ENCODE peak calls at places on chromosomes 7 and 10, in eight cellular contexts. Q, Y, V, O, H, B, E and S are unnamed samples.

GRCh38 chr7:15685358-15686181 is 913 bp downstream of the MEOX2 start:
- DNase-seq in Q (peak), Y (peak), V (peak), O (peak), H (no peak), B (no peak), E (no peak), S (no peak)

GRCh38 chr7:127107601-127108007 is 145.1 kb downstream of the GRM8 start:
- DNase-seq in Q (no peak), Y (no peak), V (peak), O (peak), H (no peak), B (peak), E (no peak), S (no peak)

GRCh38 chr7:76353744-76354143 is 5.0 kb downstream of the YWHAG start:
- DNase-seq in Q (no peak), Y (no peak), V (no peak), O (no peak), H (no peak), B (no peak), E (no peak), S (no peak)

GRCh38 chr7:155521743-155522398 is 24.5 kb downstream of the CNPY1 start:
- DNase-seq in Q (no peak), Y (no peak), V (no peak), O (no peak), H (no peak), B (no peak), E (no peak), S (no peak)

GRCh38 chr10:44180321-44181154 is 204.4 kb downstream of the CXCL12 start:
- DNase-seq in Q (peak), Y (no peak), V (no peak), O (peak), H (no peak), B (no peak), E (no peak), S (no peak)

GRCh38 chr7:42831051-42831952 is 80.6 kb downstream of the C7orf25 start:
- DNase-seq in Q (no peak), Y (no peak), V (peak), O (peak), H (no peak), B (peak), E (peak), S (peak)

GRCh38 chr7:142873871-142874270 is 11.7 kb downstream of the TRPV6 start:
- DNase-seq in Q (no peak), Y (peak), V (no peak), O (no peak), H (no peak), B (no peak), E (no peak), S (no peak)

GRCh38 chr10:12835709-12836108 is 165.8 kb downstream of the CCDC3 start:
- DNase-seq in Q (no peak), Y (no peak), V (no peak), O (peak), H (peak), B (no peak), E (no peak), S (no peak)

GRCh38 chr10:34384363-34384762 is 430.7 kb downstream of the PARD3 start:
- DNase-seq in Q (no peak), Y (no peak), V (no peak), O (no peak), H (no peak), B (no peak), E (no peak), S (no peak)

GRCh38 chr7:135877799-135878198 is 99.4 kb downstream of the MTPN start:
- DNase-seq in Q (no peak), Y (no peak), V (no peak), O (peak), H (no peak), B (no peak), E (no peak), S (peak)

GRCh38 chr7:137418841-137419240 is 75.3 kb upstream of the PTN start:
- DNase-seq in Q (no peak), Y (no peak), V (no peak), O (no peak), H (no peak), B (no peak), E (no peak), S (no peak)

GRCh38 chr7:22578048-22578770 is 78.2 kb upstream of the STEAP1B start:
- DNase-seq in Q (no peak), Y (no peak), V (no peak), O (peak), H (no peak), B (no peak), E (no peak), S (no peak)

GRCh38 chr10:6649903-6650302 is 69.8 kb upstream of the PRKCQ start:
- DNase-seq in Q (no peak), Y (no peak), V (no peak), O (no peak), H (no peak), B (no peak), E (no peak), S (no peak)

GRCh38 chr10:86836044-86836443 is 79.6 kb downstream of the BMPR1A start:
- DNase-seq in Q (no peak), Y (no peak), V (no peak), O (no peak), H (no peak), B (no peak), E (no peak), S (no peak)

GRCh38 chr7:84647797-84648762 is 453.5 kb upstream of the SEMA3A start:
- DNase-seq in Q (no peak), Y (no peak), V (no peak), O (peak), H (no peak), B (no peak), E (no peak), S (no peak)

GRCh38 chr7:50869108-50869716 is 86.5 kb upstream of the GRB10 start:
- DNase-seq in Q (no peak), Y (no peak), V (no peak), O (peak), H (no peak), B (no peak), E (no peak), S (peak)

GRCh38 chr10:24197319-24197718 is 11.6 kb upstream of the KIAA1217 start:
- DNase-seq in Q (no peak), Y (no peak), V (no peak), O (no peak), H (no peak), B (no peak), E (no peak), S (no peak)

GRCh38 chr7:24870766-24871165 is 109.2 kb downstream of the OSBPL3 start:
- DNase-seq in Q (no peak), Y (no peak), V (no peak), O (no peak), H (no peak), B (no peak), E (no peak), S (no peak)

GRCh38 chr7:156816943-156817572 is 75.9 kb downstream of the LMBR1 start:
- DNase-seq in Q (no peak), Y (no peak), V (no peak), O (peak), H (no peak), B (peak), E (no peak), S (no peak)

GRCh38 chr7:4745971-4746919 is 29.2 kb upstream of the AP5Z1 start:
- DNase-seq in Q (no peak), Y (no peak), V (no peak), O (peak), H (no peak), B (peak), E (no peak), S (peak)

GRCh38 chr10:46223064-46223480 is 63.7 kb upstream of the ANTXRL start:
- DNase-seq in Q (no peak), Y (no peak), V (peak), O (no peak), H (peak), B (peak), E (peak), S (no peak)

GRCh38 chr7:44103941-44104879 is at the start of gene AEBP1:
- DNase-seq in Q (peak), Y (no peak), V (peak), O (peak), H (peak), B (no peak), E (peak), S (no peak)

GRCh38 chr10:28913436-28913835 is 236.1 kb downstream of the BAMBI start:
- DNase-seq in Q (no peak), Y (no peak), V (no peak), O (no peak), H (no peak), B (no peak), E (no peak), S (no peak)

GRCh38 chr7:35255417-35255798 is 1.5 kb upstream of the TBX20 start:
- DNase-seq in Q (no peak), Y (no peak), V (peak), O (peak), H (no peak), B (no peak), E (no peak), S (no peak)

GRCh38 chr7:35254496-35255416 is 856 bp upstream of the TBX20 start:
- DNase-seq in Q (no peak), Y (no peak), V (no peak), O (peak), H (no peak), B (no peak), E (no peak), S (no peak)

GRCh38 chr7:35258125-35258890 is 4.4 kb upstream of the TBX20 start:
- DNase-seq in Q (no peak), Y (no peak), V (no peak), O (peak), H (no peak), B (no peak), E (no peak), S (no peak)

GRCh38 chr7:35257251-35258124 is 3.6 kb upstream of the TBX20 start:
- DNase-seq in Q (peak), Y (no peak), V (peak), O (peak), H (no peak), B (no peak), E (no peak), S (no peak)

DNA sequence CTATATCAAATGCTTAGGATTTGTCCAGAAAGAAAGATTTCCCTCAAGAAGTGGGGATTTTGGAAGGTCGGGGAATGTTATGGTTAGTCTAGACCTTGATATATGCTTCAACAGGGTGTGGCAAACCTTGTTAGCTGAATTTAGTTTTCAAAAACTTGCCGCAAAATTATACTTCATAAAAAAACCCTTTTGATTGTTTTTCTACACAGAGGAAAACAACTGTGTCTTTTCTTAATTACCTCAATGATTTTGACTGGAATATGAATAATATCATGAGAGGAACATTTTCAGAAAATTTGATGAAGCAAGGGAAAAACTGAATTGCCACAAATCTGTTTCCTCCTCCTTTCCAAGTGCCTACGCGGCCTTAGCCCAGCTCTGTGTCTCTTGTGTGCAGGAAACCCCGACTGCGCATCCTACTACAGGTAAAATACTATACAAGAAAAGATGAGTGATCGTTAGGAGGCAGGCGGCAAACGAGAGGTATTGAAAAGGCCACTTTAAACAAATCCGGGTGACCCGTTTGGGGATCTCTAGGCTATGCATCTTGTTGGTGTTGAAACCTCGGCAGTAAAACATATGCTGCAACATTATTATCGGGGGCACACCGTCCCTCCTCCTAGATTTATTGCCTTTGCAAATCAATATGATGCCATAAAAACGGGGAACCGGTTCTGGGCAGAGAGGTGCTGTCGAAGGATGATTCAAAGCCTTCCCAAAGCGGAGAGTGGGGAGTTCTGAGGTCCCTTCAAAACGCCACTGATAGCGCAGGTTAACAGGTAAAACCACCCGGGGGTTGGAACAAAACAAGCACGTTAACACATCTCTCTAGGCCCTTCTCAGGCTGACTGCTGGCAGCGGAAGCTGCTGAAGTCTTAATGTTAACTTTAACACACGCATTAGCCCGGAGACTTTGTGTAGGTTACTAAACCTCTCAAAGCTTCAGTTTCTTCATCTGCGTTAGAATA is 2.3 kb upstream of the TBX20 start:
- DNase-seq in Q (no peak), Y (no peak), V (peak), O (peak), H (no peak), B (no peak), E (no peak), S (no peak)
- H3K27ac ChIP-seq in Q (no peak), Y (no peak), V (no peak), O (peak), H (no peak), B (no peak), E (no peak), S (no peak)

GRCh38 chr10:122417667-122418066 is 36.8 kb upstream of the ARMS2 start:
- DNase-seq in Q (no peak), Y (no peak), V (no peak), O (peak), H (no peak), B (no peak), E (no peak), S (no peak)
- H3K27ac ChIP-seq in Q (no peak), Y (no peak), V (no peak), O (no peak), H (peak), B (no peak), E (no peak), S (peak)

GRCh38 chr7:111030358-111030735 is 60.6 kb upstream of the LRRN3 start:
- DNase-seq in Q (no peak), Y (no peak), V (no peak), O (no peak), H (no peak), B (no peak), E (no peak), S (no peak)

GRCh38 chr7:111026806-111027205 is 64.1 kb upstream of the LRRN3 start:
- DNase-seq in Q (no peak), Y (no peak), V (no peak), O (no peak), H (no peak), B (no peak), E (no peak), S (no peak)

GRCh38 chr7:111027396-111027795 is 63.5 kb upstream of the LRRN3 start:
- DNase-seq in Q (no peak), Y (no peak), V (no peak), O (no peak), H (no peak), B (peak), E (no peak), S (no peak)

GRCh38 chr7:111029574-111030357 is 61.2 kb upstream of the LRRN3 start:
- DNase-seq in Q (no peak), Y (no peak), V (no peak), O (peak), H (no peak), B (peak), E (no peak), S (no peak)

GRCh38 chr7:111029141-111029572 is 61.8 kb upstream of the LRRN3 start:
- DNase-seq in Q (no peak), Y (no peak), V (no peak), O (no peak), H (no peak), B (no peak), E (no peak), S (no peak)
- H3K27ac ChIP-seq in Q (no peak), Y (no peak), V (no peak), O (no peak), H (no peak), B (no peak), E (no peak), S (no peak)

GRCh38 chr10:95335933-95336699 is 45.3 kb upstream of the PDLIM1 start:
- DNase-seq in Q (no peak), Y (no peak), V (no peak), O (no peak), H (no peak), B (no peak), E (no peak), S (no peak)

GRCh38 chr10:95336702-95337101 is 45.9 kb upstream of the PDLIM1 start:
- DNase-seq in Q (no peak), Y (no peak), V (no peak), O (no peak), H (no peak), B (no peak), E (no peak), S (no peak)

GRCh38 chr10:95332666-95333249 is 42.0 kb upstream of the PDLIM1 start:
- DNase-seq in Q (no peak), Y (no peak), V (no peak), O (no peak), H (no peak), B (no peak), E (no peak), S (no peak)

GRCh38 chr10:95334793-95335120 is 44.0 kb upstream of the PDLIM1 start:
- DNase-seq in Q (no peak), Y (no peak), V (no peak), O (no peak), H (no peak), B (no peak), E (no peak), S (no peak)

GRCh38 chr10:95333997-95334792 is 43.4 kb upstream of the PDLIM1 start:
- DNase-seq in Q (peak), Y (no peak), V (no peak), O (peak), H (no peak), B (no peak), E (no peak), S (no peak)
- H3K27ac ChIP-seq in Q (peak), Y (no peak), V (no peak), O (no peak), H (peak), B (no peak), E (peak), S (peak)

GRCh38 chr10:5555881-5556280 is 31.1 kb downstream of the CALML3 start:
- DNase-seq in Q (no peak), Y (peak), V (no peak), O (no peak), H (peak), B (no peak), E (peak), S (no peak)
- H3K27ac ChIP-seq in Q (no peak), Y (no peak), V (no peak), O (peak), H (no peak), B (no peak), E (no peak), S (no peak)

GRCh38 chr10:78269061-78269460 is 235.4 kb downstream of the RPS24 start:
- DNase-seq in Q (peak), Y (no peak), V (no peak), O (no peak), H (no peak), B (no peak), E (no peak), S (no peak)

GRCh38 chr10:78263521-78263988 is 229.9 kb downstream of the RPS24 start:
- DNase-seq in Q (no peak), Y (no peak), V (no peak), O (no peak), H (peak), B (no peak), E (peak), S (peak)

GRCh38 chr10:78264361-78264760 is 230.7 kb downstream of the RPS24 start:
- DNase-seq in Q (no peak), Y (no peak), V (no peak), O (no peak), H (peak), B (no peak), E (no peak), S (no peak)

GRCh38 chr10:78267070-78267469 is 233.4 kb downstream of the RPS24 start:
- DNase-seq in Q (no peak), Y (no peak), V (no peak), O (peak), H (no peak), B (no peak), E (no peak), S (no peak)

DNA sequence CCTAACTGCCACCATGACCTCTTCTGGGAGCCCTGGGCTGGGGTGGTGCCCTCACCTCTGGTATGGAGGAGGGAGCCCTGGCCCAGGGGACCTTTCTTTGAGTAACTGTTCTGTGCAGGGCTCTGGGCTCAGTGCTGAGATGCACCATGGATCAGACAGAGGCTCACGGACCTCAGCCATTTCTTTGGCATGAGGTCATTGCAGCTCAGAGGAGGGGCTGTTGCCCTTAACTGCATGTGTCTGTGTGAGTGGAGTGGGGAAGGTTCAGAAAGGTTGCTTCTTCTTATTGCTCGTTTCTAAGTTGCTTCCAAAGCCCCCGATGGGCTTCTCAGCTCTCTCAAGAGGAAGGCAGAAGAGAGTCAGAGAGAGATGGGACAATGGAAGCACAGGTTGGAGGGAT is 233.9 kb downstream of the RPS24 start:
- DNase-seq in Q (no peak), Y (no peak), V (no peak), O (peak), H (no peak), B (no peak), E (no peak), S (no peak)
- H3K27ac ChIP-seq in Q (no peak), Y (no peak), V (no peak), O (peak), H (no peak), B (no peak), E (peak), S (no peak)

GRCh38 chr10:103284170-103284569 is 7.2 kb downstream of the INA start:
- DNase-seq in Q (no peak), Y (no peak), V (no peak), O (peak), H (no peak), B (no peak), E (no peak), S (no peak)

GRCh38 chr10:103282961-103283360 is 6.0 kb downstream of the INA start:
- DNase-seq in Q (no peak), Y (no peak), V (no peak), O (peak), H (no peak), B (no peak), E (no peak), S (no peak)

GRCh38 chr10:103291588-103291987 is 14.7 kb downstream of the INA start:
- DNase-seq in Q (no peak), Y (no peak), V (no peak), O (no peak), H (no peak), B (no peak), E (no peak), S (no peak)

GRCh38 chr10:103287992-103288391 is 11.1 kb downstream of the INA start:
- DNase-seq in Q (no peak), Y (no peak), V (no peak), O (no peak), H (no peak), B (no peak), E (no peak), S (no peak)
- H3K27ac ChIP-seq in Q (no peak), Y (no peak), V (no peak), O (no peak), H (no peak), B (no peak), E (no peak), S (no peak)

DNA sequence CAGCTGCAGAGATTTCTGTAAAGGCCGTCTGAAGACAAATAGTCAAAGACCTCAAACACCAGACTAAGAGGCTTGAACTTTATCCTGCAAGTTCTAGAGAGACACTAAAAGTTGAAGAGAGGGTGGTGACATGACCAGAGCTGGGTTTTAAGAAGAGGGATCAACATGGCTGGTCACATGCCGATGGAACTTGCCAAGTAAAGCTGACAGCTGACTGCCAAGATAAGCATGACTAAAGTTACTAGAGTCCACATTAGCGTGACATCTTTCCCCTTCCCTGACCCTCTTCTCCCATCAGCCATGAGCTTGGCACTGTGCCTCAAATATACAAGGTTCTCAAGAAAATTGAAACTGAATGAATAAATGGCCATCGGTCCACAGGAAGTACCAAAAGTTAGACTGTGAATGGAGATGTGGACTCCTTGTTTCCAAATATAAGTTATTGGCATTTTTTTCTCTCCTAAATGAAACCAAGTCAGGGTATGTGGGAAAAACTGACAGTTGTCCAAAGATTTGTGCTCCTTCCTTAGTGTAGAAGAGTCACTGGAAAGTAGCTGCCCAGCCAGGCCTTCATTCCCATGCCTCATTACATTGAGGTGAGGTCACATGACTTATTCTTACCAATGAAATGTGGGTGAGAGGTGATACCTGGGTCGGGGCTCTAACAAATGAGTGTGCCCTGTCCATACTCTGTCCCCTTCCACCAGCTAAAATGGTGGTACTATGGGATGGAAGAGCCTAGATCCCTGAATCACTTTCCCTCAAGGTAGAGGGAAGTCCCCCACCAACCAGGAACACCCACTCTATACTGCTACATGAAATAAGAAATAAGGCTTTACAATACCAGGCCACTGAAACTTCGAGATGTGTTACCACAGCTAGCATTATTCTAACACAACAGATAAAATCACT is 24.4 kb downstream of the XPNPEP1 start:
- DNase-seq in Q (no peak), Y (no peak), V (no peak), O (no peak), H (no peak), B (no peak), E (no peak), S (no peak)
- H3K27ac ChIP-seq in Q (peak), Y (no peak), V (no peak), O (peak), H (peak), B (no peak), E (peak), S (no peak)